ENCODE peak calls at places on chromosomes 5 and 9, in seven cellular contexts. One of them, this sample, is unnamed.

GRCh38 chr9:126317513-126317912 is 9.1 kb upstream of the MVB12B start:
- ATAC-seq in activated CD8-positive, alpha-beta memory T cell treated with anti-CD3 and anti-CD28 coated beads, Interleukin-2, amount 10 ng/mL, durations not matched to agents 7 days and 5 days: no peak
- ATAC-seq in psoas muscle: peak
- ATAC-seq in gastroesophageal sphincter: no peak
- ATAC-seq in upper lobe of left lung: peak
- ATAC-seq in left colon: peak
- ATAC-seq in Panc1: no peak
- ATAC-seq in this sample: peak

GRCh38 chr5:159878988-159879471 is 37.3 kb upstream of the ADRA1B start:
- ATAC-seq in Panc1: peak
- ATAC-seq in upper lobe of left lung: peak
- ATAC-seq in left colon: no peak
- ATAC-seq in gastroesophageal sphincter: peak
- ATAC-seq in activated CD8-positive, alpha-beta memory T cell treated with anti-CD3 and anti-CD28 coated beads, Interleukin-2, amount 10 ng/mL, durations not matched to agents 7 days and 5 days: no peak
- ATAC-seq in psoas muscle: peak
- ATAC-seq in this sample: peak

GRCh38 chr9:132249123-132249522 is 87.3 kb downstream of the NTNG2 start:
- ATAC-seq in activated CD8-positive, alpha-beta memory T cell treated with anti-CD3 and anti-CD28 coated beads, Interleukin-2, amount 10 ng/mL, durations not matched to agents 7 days and 5 days: no peak
- ATAC-seq in left colon: no peak
- ATAC-seq in gastroesophageal sphincter: no peak
- ATAC-seq in upper lobe of left lung: peak
- ATAC-seq in Panc1: no peak
- ATAC-seq in psoas muscle: no peak
- ATAC-seq in this sample: no peak

GRCh38 chr5:112965733-112966306 is 10.8 kb upstream of the DCP2 start:
- ATAC-seq in activated CD8-positive, alpha-beta memory T cell treated with anti-CD3 and anti-CD28 coated beads, Interleukin-2, amount 10 ng/mL, durations not matched to agents 7 days and 5 days: no peak
- ATAC-seq in psoas muscle: no peak
- ATAC-seq in Panc1: no peak
- ATAC-seq in gastroesophageal sphincter: no peak
- ATAC-seq in upper lobe of left lung: no peak
- ATAC-seq in left colon: no peak
- ATAC-seq in this sample: no peak

GRCh38 chr5:92401492-92401891 is 1018.4 kb upstream of the ARRDC3 start:
- ATAC-seq in left colon: no peak
- ATAC-seq in activated CD8-positive, alpha-beta memory T cell treated with anti-CD3 and anti-CD28 coated beads, Interleukin-2, amount 10 ng/mL, durations not matched to agents 7 days and 5 days: no peak
- ATAC-seq in psoas muscle: no peak
- ATAC-seq in Panc1: no peak
- ATAC-seq in gastroesophageal sphincter: no peak
- ATAC-seq in upper lobe of left lung: no peak
- ATAC-seq in this sample: peak

GRCh38 chr9:116103976-116104820 is 49.4 kb upstream of the PAPPA start:
- ATAC-seq in activated CD8-positive, alpha-beta memory T cell treated with anti-CD3 and anti-CD28 coated beads, Interleukin-2, amount 10 ng/mL, durations not matched to agents 7 days and 5 days: no peak
- ATAC-seq in Panc1: no peak
- ATAC-seq in upper lobe of left lung: no peak
- ATAC-seq in psoas muscle: no peak
- ATAC-seq in left colon: no peak
- ATAC-seq in gastroesophageal sphincter: no peak
- ATAC-seq in this sample: no peak

GRCh38 chr5:173197375-173197891 is 37.6 kb downstream of the NKX2-5 start:
- ATAC-seq in left colon: no peak
- ATAC-seq in psoas muscle: no peak
- ATAC-seq in upper lobe of left lung: no peak
- ATAC-seq in gastroesophageal sphincter: no peak
- ATAC-seq in activated CD8-positive, alpha-beta memory T cell treated with anti-CD3 and anti-CD28 coated beads, Interleukin-2, amount 10 ng/mL, durations not matched to agents 7 days and 5 days: no peak
- ATAC-seq in Panc1: no peak
- ATAC-seq in this sample: no peak

GRCh38 chr9:109906766-109907382 is 126.9 kb downstream of the PALM2AKAP2 start:
- ATAC-seq in left colon: no peak
- ATAC-seq in gastroesophageal sphincter: no peak
- ATAC-seq in psoas muscle: no peak
- ATAC-seq in activated CD8-positive, alpha-beta memory T cell treated with anti-CD3 and anti-CD28 coated beads, Interleukin-2, amount 10 ng/mL, durations not matched to agents 7 days and 5 days: no peak
- ATAC-seq in upper lobe of left lung: no peak
- ATAC-seq in Panc1: no peak
- ATAC-seq in this sample: peak

GRCh38 chr5:140875085-140876065 is at the start of gene PCDHA12:
- ATAC-seq in activated CD8-positive, alpha-beta memory T cell treated with anti-CD3 and anti-CD28 coated beads, Interleukin-2, amount 10 ng/mL, durations not matched to agents 7 days and 5 days: no peak
- ATAC-seq in left colon: no peak
- ATAC-seq in upper lobe of left lung: no peak
- ATAC-seq in psoas muscle: no peak
- ATAC-seq in gastroesophageal sphincter: no peak
- ATAC-seq in Panc1: peak
- ATAC-seq in this sample: peak

GRCh38 chr5:93586948-93587918 is 4.2 kb downstream of the NR2F1 start:
- ATAC-seq in upper lobe of left lung: no peak
- ATAC-seq in left colon: no peak
- ATAC-seq in gastroesophageal sphincter: no peak
- ATAC-seq in Panc1: no peak
- ATAC-seq in psoas muscle: no peak
- ATAC-seq in activated CD8-positive, alpha-beta memory T cell treated with anti-CD3 and anti-CD28 coated beads, Interleukin-2, amount 10 ng/mL, durations not matched to agents 7 days and 5 days: no peak
- ATAC-seq in this sample: no peak

GRCh38 chr5:116621599-116621998 is 47.0 kb upstream of the SEMA6A start:
- ATAC-seq in upper lobe of left lung: no peak
- ATAC-seq in Panc1: no peak
- ATAC-seq in gastroesophageal sphincter: no peak
- ATAC-seq in left colon: no peak
- ATAC-seq in activated CD8-positive, alpha-beta memory T cell treated with anti-CD3 and anti-CD28 coated beads, Interleukin-2, amount 10 ng/mL, durations not matched to agents 7 days and 5 days: no peak
- ATAC-seq in psoas muscle: no peak
- ATAC-seq in this sample: no peak

GRCh38 chr9:136474021-136474640 is 8.7 kb downstream of the SEC16A start:
- ATAC-seq in gastroesophageal sphincter: no peak
- ATAC-seq in Panc1: no peak
- ATAC-seq in upper lobe of left lung: no peak
- ATAC-seq in activated CD8-positive, alpha-beta memory T cell treated with anti-CD3 and anti-CD28 coated beads, Interleukin-2, amount 10 ng/mL, durations not matched to agents 7 days and 5 days: no peak
- ATAC-seq in psoas muscle: no peak
- ATAC-seq in left colon: no peak
- ATAC-seq in this sample: no peak

GRCh38 chr5:1568201-1568979 is 44.6 kb upstream of the LPCAT1 start:
- ATAC-seq in psoas muscle: peak
- ATAC-seq in Panc1: no peak
- ATAC-seq in upper lobe of left lung: peak
- ATAC-seq in activated CD8-positive, alpha-beta memory T cell treated with anti-CD3 and anti-CD28 coated beads, Interleukin-2, amount 10 ng/mL, durations not matched to agents 7 days and 5 days: no peak
- ATAC-seq in gastroesophageal sphincter: peak
- ATAC-seq in left colon: no peak
- ATAC-seq in this sample: peak

GRCh38 chr5:151896041-151896691 is 28.5 kb downstream of the GLRA1 start:
- ATAC-seq in Panc1: peak
- ATAC-seq in psoas muscle: no peak
- ATAC-seq in left colon: no peak
- ATAC-seq in upper lobe of left lung: no peak
- ATAC-seq in activated CD8-positive, alpha-beta memory T cell treated with anti-CD3 and anti-CD28 coated beads, Interleukin-2, amount 10 ng/mL, durations not matched to agents 7 days and 5 days: no peak
- ATAC-seq in gastroesophageal sphincter: no peak
- ATAC-seq in this sample: peak

GRCh38 chr9:7095054-7095453 is 337.3 kb downstream of the KDM4C start:
- ATAC-seq in activated CD8-positive, alpha-beta memory T cell treated with anti-CD3 and anti-CD28 coated beads, Interleukin-2, amount 10 ng/mL, durations not matched to agents 7 days and 5 days: no peak
- ATAC-seq in upper lobe of left lung: no peak
- ATAC-seq in Panc1: no peak
- ATAC-seq in psoas muscle: no peak
- ATAC-seq in left colon: no peak
- ATAC-seq in gastroesophageal sphincter: no peak
- ATAC-seq in this sample: no peak

GRCh38 chr9:92133949-92134604 is 18.9 kb upstream of the SPTLC1 start:
- ATAC-seq in activated CD8-positive, alpha-beta memory T cell treated with anti-CD3 and anti-CD28 coated beads, Interleukin-2, amount 10 ng/mL, durations not matched to agents 7 days and 5 days: peak
- ATAC-seq in left colon: peak
- ATAC-seq in Panc1: peak
- ATAC-seq in gastroesophageal sphincter: peak
- ATAC-seq in upper lobe of left lung: peak
- ATAC-seq in psoas muscle: peak
- ATAC-seq in this sample: peak

GRCh38 chr9:134344068-134344820 is 18.0 kb downstream of the RXRA start:
- ATAC-seq in upper lobe of left lung: no peak
- ATAC-seq in Panc1: no peak
- ATAC-seq in psoas muscle: no peak
- ATAC-seq in left colon: no peak
- ATAC-seq in activated CD8-positive, alpha-beta memory T cell treated with anti-CD3 and anti-CD28 coated beads, Interleukin-2, amount 10 ng/mL, durations not matched to agents 7 days and 5 days: peak
- ATAC-seq in gastroesophageal sphincter: no peak
- ATAC-seq in this sample: peak

GRCh38 chr5:135276151-135276550 is 122.9 kb downstream of the MACROH2A1 start:
- ATAC-seq in activated CD8-positive, alpha-beta memory T cell treated with anti-CD3 and anti-CD28 coated beads, Interleukin-2, amount 10 ng/mL, durations not matched to agents 7 days and 5 days: no peak
- ATAC-seq in upper lobe of left lung: no peak
- ATAC-seq in Panc1: no peak
- ATAC-seq in left colon: no peak
- ATAC-seq in psoas muscle: no peak
- ATAC-seq in gastroesophageal sphincter: no peak
- ATAC-seq in this sample: no peak

GRCh38 chr5:157022002-157022401 is 36.9 kb downstream of the HAVCR1 start:
- ATAC-seq in gastroesophageal sphincter: no peak
- ATAC-seq in Panc1: no peak
- ATAC-seq in activated CD8-positive, alpha-beta memory T cell treated with anti-CD3 and anti-CD28 coated beads, Interleukin-2, amount 10 ng/mL, durations not matched to agents 7 days and 5 days: no peak
- ATAC-seq in psoas muscle: no peak
- ATAC-seq in left colon: no peak
- ATAC-seq in upper lobe of left lung: no peak
- ATAC-seq in this sample: no peak

GRCh38 chr9:92094655-92095054 is 20.6 kb downstream of the SPTLC1 start:
- ATAC-seq in gastroesophageal sphincter: no peak
- ATAC-seq in upper lobe of left lung: no peak
- ATAC-seq in psoas muscle: peak
- ATAC-seq in Panc1: no peak
- ATAC-seq in activated CD8-positive, alpha-beta memory T cell treated with anti-CD3 and anti-CD28 coated beads, Interleukin-2, amount 10 ng/mL, durations not matched to agents 7 days and 5 days: peak
- ATAC-seq in left colon: no peak
- ATAC-seq in this sample: no peak

GRCh38 chr5:172002310-172002709 is 4.1 kb downstream of the FBXW11 start:
- ATAC-seq in activated CD8-positive, alpha-beta memory T cell treated with anti-CD3 and anti-CD28 coated beads, Interleukin-2, amount 10 ng/mL, durations not matched to agents 7 days and 5 days: no peak
- ATAC-seq in upper lobe of left lung: no peak
- ATAC-seq in left colon: no peak
- ATAC-seq in psoas muscle: no peak
- ATAC-seq in gastroesophageal sphincter: no peak
- ATAC-seq in Panc1: no peak
- ATAC-seq in this sample: no peak

GRCh38 chr9:133855802-133856592 is 117.8 kb upstream of the SARDH start:
- ATAC-seq in left colon: peak
- ATAC-seq in activated CD8-positive, alpha-beta memory T cell treated with anti-CD3 and anti-CD28 coated beads, Interleukin-2, amount 10 ng/mL, durations not matched to agents 7 days and 5 days: no peak
- ATAC-seq in psoas muscle: peak
- ATAC-seq in Panc1: no peak
- ATAC-seq in upper lobe of left lung: peak
- ATAC-seq in gastroesophageal sphincter: peak
- ATAC-seq in this sample: no peak

GRCh38 chr9:109923371-109923770 is 143.4 kb downstream of the PALM2AKAP2 start:
- ATAC-seq in activated CD8-positive, alpha-beta memory T cell treated with anti-CD3 and anti-CD28 coated beads, Interleukin-2, amount 10 ng/mL, durations not matched to agents 7 days and 5 days: no peak
- ATAC-seq in left colon: peak
- ATAC-seq in gastroesophageal sphincter: no peak
- ATAC-seq in Panc1: no peak
- ATAC-seq in psoas muscle: peak
- ATAC-seq in upper lobe of left lung: no peak
- ATAC-seq in this sample: no peak

GRCh38 chr9:112112941-112113399 is 62.1 kb downstream of the SUSD1 start:
- ATAC-seq in upper lobe of left lung: no peak
- ATAC-seq in Panc1: peak
- ATAC-seq in activated CD8-positive, alpha-beta memory T cell treated with anti-CD3 and anti-CD28 coated beads, Interleukin-2, amount 10 ng/mL, durations not matched to agents 7 days and 5 days: peak
- ATAC-seq in left colon: peak
- ATAC-seq in gastroesophageal sphincter: no peak
- ATAC-seq in psoas muscle: no peak
- ATAC-seq in this sample: peak